ENCODE peak calls at places on chromosome 15, in nine cellular contexts. One of them, this sample, is unnamed.

GRCh38 chr15:51931638-51932037 is 39.9 kb downstream of the LEO1 start:
- DNase-seq in hepatocyte: no peak
- DNase-seq in non-pigmented ciliary epithelial cell: no peak
- DNase-seq in AG09309: no peak
- DNase-seq in activated CD8-positive, alpha-beta memory T cell treated with anti-CD3 and anti-CD28 coated beads, Interleukin-2, amount 10 ng/mL, durations not matched to agents 7 days and 5 days: no peak
- DNase-seq in stimulated activated CD4-positive, alpha-beta T cell treated with anti-CD3 and anti-CD28 coated beads, Interleukin-4, amount 100 ng/mL, for 48 hours: no peak
- DNase-seq in caudate nucleus: no peak
- DNase-seq in colonic mucosa: no peak
- DNase-seq in effector memory CD4-positive, alpha-beta T cell: no peak
- DNase-seq in this sample: no peak

GRCh38 chr15:95279277-95280019 is 1048.1 kb downstream of the MCTP2 start:
- DNase-seq in hepatocyte: no peak
- DNase-seq in non-pigmented ciliary epithelial cell: no peak
- DNase-seq in AG09309: no peak
- DNase-seq in activated CD8-positive, alpha-beta memory T cell treated with anti-CD3 and anti-CD28 coated beads, Interleukin-2, amount 10 ng/mL, durations not matched to agents 7 days and 5 days: no peak
- DNase-seq in stimulated activated CD4-positive, alpha-beta T cell treated with anti-CD3 and anti-CD28 coated beads, Interleukin-4, amount 100 ng/mL, for 48 hours: no peak
- DNase-seq in caudate nucleus: no peak
- DNase-seq in colonic mucosa: no peak
- DNase-seq in effector memory CD4-positive, alpha-beta T cell: no peak
- DNase-seq in this sample: no peak

GRCh38 chr15:74422723-74423442 is 10.9 kb downstream of the SEMA7A start:
- DNase-seq in hepatocyte: no peak
- DNase-seq in non-pigmented ciliary epithelial cell: no peak
- DNase-seq in AG09309: no peak
- DNase-seq in activated CD8-positive, alpha-beta memory T cell treated with anti-CD3 and anti-CD28 coated beads, Interleukin-2, amount 10 ng/mL, durations not matched to agents 7 days and 5 days: no peak
- DNase-seq in stimulated activated CD4-positive, alpha-beta T cell treated with anti-CD3 and anti-CD28 coated beads, Interleukin-4, amount 100 ng/mL, for 48 hours: no peak
- DNase-seq in caudate nucleus: no peak
- DNase-seq in colonic mucosa: no peak
- DNase-seq in effector memory CD4-positive, alpha-beta T cell: no peak
- DNase-seq in this sample: peak; percentile 43

GRCh38 chr15:47398594-47398993 is 318.7 kb upstream of the SEMA6D start:
- DNase-seq in hepatocyte: no peak
- DNase-seq in non-pigmented ciliary epithelial cell: no peak
- DNase-seq in AG09309: no peak
- DNase-seq in activated CD8-positive, alpha-beta memory T cell treated with anti-CD3 and anti-CD28 coated beads, Interleukin-2, amount 10 ng/mL, durations not matched to agents 7 days and 5 days: no peak
- DNase-seq in stimulated activated CD4-positive, alpha-beta T cell treated with anti-CD3 and anti-CD28 coated beads, Interleukin-4, amount 100 ng/mL, for 48 hours: no peak
- DNase-seq in caudate nucleus: no peak
- DNase-seq in colonic mucosa: no peak
- DNase-seq in effector memory CD4-positive, alpha-beta T cell: no peak
- DNase-seq in this sample: no peak

GRCh38 chr15:97504031-97504430 is 456.5 kb upstream of the ARRDC4 start:
- DNase-seq in hepatocyte: peak; percentile 39
- DNase-seq in non-pigmented ciliary epithelial cell: peak; percentile 71
- DNase-seq in AG09309: no peak
- DNase-seq in activated CD8-positive, alpha-beta memory T cell treated with anti-CD3 and anti-CD28 coated beads, Interleukin-2, amount 10 ng/mL, durations not matched to agents 7 days and 5 days: no peak
- DNase-seq in stimulated activated CD4-positive, alpha-beta T cell treated with anti-CD3 and anti-CD28 coated beads, Interleukin-4, amount 100 ng/mL, for 48 hours: no peak
- DNase-seq in caudate nucleus: no peak
- DNase-seq in colonic mucosa: no peak
- DNase-seq in effector memory CD4-positive, alpha-beta T cell: no peak
- DNase-seq in this sample: no peak

GRCh38 chr15:86082619-86083377 is 3.1 kb downstream of the AGBL1 start:
- DNase-seq in hepatocyte: peak; percentile 19
- DNase-seq in non-pigmented ciliary epithelial cell: no peak
- DNase-seq in AG09309: no peak
- DNase-seq in activated CD8-positive, alpha-beta memory T cell treated with anti-CD3 and anti-CD28 coated beads, Interleukin-2, amount 10 ng/mL, durations not matched to agents 7 days and 5 days: no peak
- DNase-seq in stimulated activated CD4-positive, alpha-beta T cell treated with anti-CD3 and anti-CD28 coated beads, Interleukin-4, amount 100 ng/mL, for 48 hours: no peak
- DNase-seq in caudate nucleus: no peak
- DNase-seq in colonic mucosa: no peak
- DNase-seq in effector memory CD4-positive, alpha-beta T cell: no peak
- DNase-seq in this sample: no peak

GRCh38 chr15:56254270-56254669 is 10.6 kb upstream of the RFX7 start:
- DNase-seq in hepatocyte: no peak
- DNase-seq in non-pigmented ciliary epithelial cell: no peak
- DNase-seq in AG09309: no peak
- DNase-seq in activated CD8-positive, alpha-beta memory T cell treated with anti-CD3 and anti-CD28 coated beads, Interleukin-2, amount 10 ng/mL, durations not matched to agents 7 days and 5 days: no peak
- DNase-seq in stimulated activated CD4-positive, alpha-beta T cell treated with anti-CD3 and anti-CD28 coated beads, Interleukin-4, amount 100 ng/mL, for 48 hours: no peak
- DNase-seq in caudate nucleus: no peak
- DNase-seq in colonic mucosa: no peak
- DNase-seq in effector memory CD4-positive, alpha-beta T cell: no peak
- DNase-seq in this sample: no peak

GRCh38 chr15:43483306-43484128 is 9.4 kb downstream of the TP53BP1 start:
- DNase-seq in hepatocyte: no peak
- DNase-seq in non-pigmented ciliary epithelial cell: no peak
- DNase-seq in AG09309: no peak
- DNase-seq in activated CD8-positive, alpha-beta memory T cell treated with anti-CD3 and anti-CD28 coated beads, Interleukin-2, amount 10 ng/mL, durations not matched to agents 7 days and 5 days: no peak
- DNase-seq in stimulated activated CD4-positive, alpha-beta T cell treated with anti-CD3 and anti-CD28 coated beads, Interleukin-4, amount 100 ng/mL, for 48 hours: no peak
- DNase-seq in caudate nucleus: no peak
- DNase-seq in colonic mucosa: no peak
- DNase-seq in effector memory CD4-positive, alpha-beta T cell: no peak
- DNase-seq in this sample: peak; percentile 7

GRCh38 chr15:47685141-47685870 is 32.0 kb upstream of the SEMA6D start:
- DNase-seq in hepatocyte: no peak
- DNase-seq in non-pigmented ciliary epithelial cell: no peak
- DNase-seq in AG09309: peak; percentile 8
- DNase-seq in activated CD8-positive, alpha-beta memory T cell treated with anti-CD3 and anti-CD28 coated beads, Interleukin-2, amount 10 ng/mL, durations not matched to agents 7 days and 5 days: no peak
- DNase-seq in stimulated activated CD4-positive, alpha-beta T cell treated with anti-CD3 and anti-CD28 coated beads, Interleukin-4, amount 100 ng/mL, for 48 hours: no peak
- DNase-seq in caudate nucleus: no peak
- DNase-seq in colonic mucosa: no peak
- DNase-seq in effector memory CD4-positive, alpha-beta T cell: no peak
- DNase-seq in this sample: peak; percentile 10

GRCh38 chr15:64485796-64486195 is 25.4 kb downstream of the ZNF609 start:
- DNase-seq in hepatocyte: no peak
- DNase-seq in non-pigmented ciliary epithelial cell: no peak
- DNase-seq in AG09309: no peak
- DNase-seq in activated CD8-positive, alpha-beta memory T cell treated with anti-CD3 and anti-CD28 coated beads, Interleukin-2, amount 10 ng/mL, durations not matched to agents 7 days and 5 days: no peak
- DNase-seq in stimulated activated CD4-positive, alpha-beta T cell treated with anti-CD3 and anti-CD28 coated beads, Interleukin-4, amount 100 ng/mL, for 48 hours: no peak
- DNase-seq in caudate nucleus: no peak
- DNase-seq in colonic mucosa: no peak
- DNase-seq in effector memory CD4-positive, alpha-beta T cell: no peak
- DNase-seq in this sample: no peak

GRCh38 chr15:64623347-64624024 is 151.9 kb downstream of the RBPMS2 start:
- DNase-seq in hepatocyte: no peak
- DNase-seq in non-pigmented ciliary epithelial cell: no peak
- DNase-seq in AG09309: peak; percentile 11
- DNase-seq in activated CD8-positive, alpha-beta memory T cell treated with anti-CD3 and anti-CD28 coated beads, Interleukin-2, amount 10 ng/mL, durations not matched to agents 7 days and 5 days: peak; percentile 42
- DNase-seq in stimulated activated CD4-positive, alpha-beta T cell treated with anti-CD3 and anti-CD28 coated beads, Interleukin-4, amount 100 ng/mL, for 48 hours: peak; percentile 25
- DNase-seq in caudate nucleus: no peak
- DNase-seq in colonic mucosa: no peak
- DNase-seq in effector memory CD4-positive, alpha-beta T cell: no peak
- DNase-seq in this sample: no peak

This sample was measured in GM23338.